ENCODE peak calls at places on chromosomes 11 and 22, in seven cellular contexts. A is H9, B is D341Med, X is kidney epithelial cell, Y is BJ, Z is left colon, L is EL. J is an unnamed sample.

GRCh38 chr22:23089010-23089409 is 18.7 kb downstream of the GNAZ start:
- DNase-seq in A (no peak), B (no peak), X (no peak), Y (no peak), Z (no peak), L (no peak), J (no peak)

GRCh38 chr11:133530501-133530835 is 1.8 kb downstream of the OPCML start:
- DNase-seq in A (peak), B (no peak), X (no peak), Y (no peak), Z (no peak), L (no peak), J (no peak)

GRCh38 chr11:70544774-70545625 is 146.7 kb downstream of the CTTN start:
- DNase-seq in A (peak), B (no peak), X (peak), Y (no peak), Z (no peak), L (no peak), J (no peak)

GRCh38 chr22:48709453-48709852 is 1118.2 kb downstream of the BRD1 start:
- DNase-seq in A (no peak), B (no peak), X (no peak), Y (no peak), Z (no peak), L (no peak), J (no peak)

GRCh38 chr11:78784321-78785061 is 209.8 kb upstream of the NARS2 start:
- DNase-seq in A (no peak), B (no peak), X (no peak), Y (no peak), Z (no peak), L (peak), J (peak)

GRCh38 chr11:108906329-108906728 is 241.5 kb downstream of the DDX10 start:
- DNase-seq in A (no peak), B (no peak), X (peak), Y (no peak), Z (no peak), L (peak), J (peak)

GRCh38 chr11:69367211-69367964 is 73.4 kb downstream of the MYEOV start:
- DNase-seq in A (peak), B (no peak), X (no peak), Y (no peak), Z (no peak), L (no peak), J (no peak)

GRCh38 chr11:120336641-120337132 is 474 bp downstream of the ARHGEF12 start:
- DNase-seq in A (no peak), B (peak), X (no peak), Y (no peak), Z (peak), L (peak), J (no peak)

GRCh38 chr11:114296190-114296978 is at the start of gene NNMT:
- DNase-seq in A (no peak), B (no peak), X (peak), Y (peak), Z (peak), L (peak), J (peak)

GRCh38 chr11:46920709-46921108 is 2.4 kb upstream of the LRP4 start:
- DNase-seq in A (no peak), B (no peak), X (peak), Y (peak), Z (no peak), L (peak), J (peak)

GRCh38 chr11:65640483-65641207 is 2.7 kb downstream of the SIPA1 start:
- DNase-seq in A (no peak), B (no peak), X (no peak), Y (no peak), Z (peak), L (no peak), J (no peak)

GRCh38 chr11:12386309-12386708 is 8.9 kb downstream of the PARVA start:
- DNase-seq in A (no peak), B (no peak), X (no peak), Y (no peak), Z (no peak), L (no peak), J (no peak)

GRCh38 chr11:63791495-63792167 is 21.6 kb upstream of the SPINDOC start:
- DNase-seq in A (no peak), B (no peak), X (no peak), Y (no peak), Z (no peak), L (no peak), J (no peak)

GRCh38 chr22:23533771-23534191 is 46.3 kb downstream of the IGLL1 start:
- DNase-seq in A (peak), B (no peak), X (no peak), Y (no peak), Z (no peak), L (no peak), J (no peak)

GRCh38 chr22:40404251-40405177 is 34.1 kb downstream of the SGSM3 start:
- DNase-seq in A (no peak), B (no peak), X (no peak), Y (no peak), Z (no peak), L (no peak), J (no peak)

GRCh38 chr11:64742087-64742939 is 1.6 kb downstream of the RASGRP2 start:
- DNase-seq in A (peak), B (no peak), X (no peak), Y (no peak), Z (peak), L (peak), J (no peak)

GRCh38 chr22:50085211-50085999 is at the start of gene MLC1:
- DNase-seq in A (no peak), B (no peak), X (no peak), Y (peak), Z (no peak), L (peak), J (no peak)

GRCh38 chr11:84607975-84608787 is 1019.0 kb downstream of the DLG2 start:
- DNase-seq in A (no peak), B (no peak), X (no peak), Y (no peak), Z (no peak), L (no peak), J (no peak)

GRCh38 chr11:94245121-94245520 is 59.3 kb upstream of the IZUMO1R start:
- DNase-seq in A (no peak), B (no peak), X (no peak), Y (no peak), Z (no peak), L (no peak), J (no peak)

GRCh38 chr11:130212431-130212961 is 52.9 kb downstream of the ST14 start:
- DNase-seq in A (peak), B (peak), X (no peak), Y (no peak), Z (peak), L (no peak), J (no peak)

GRCh38 chr11:66478823-66479740 is 1.2 kb upstream of the DPP3 start:
- DNase-seq in A (no peak), B (peak), X (no peak), Y (peak), Z (peak), L (peak), J (peak)

GRCh38 chr22:44419429-44419828 is 78.6 kb downstream of the RTL6 start:
- DNase-seq in A (no peak), B (no peak), X (no peak), Y (no peak), Z (no peak), L (peak), J (peak)

GRCh38 chr11:108648528-108648885 is 16.4 kb upstream of the DDX10 start:
- DNase-seq in A (no peak), B (no peak), X (no peak), Y (no peak), Z (no peak), L (no peak), J (no peak)

GRCh38 chr22:29727248-29727551 is 7.4 kb downstream of the CABP7 start:
- DNase-seq in A (peak), B (peak), X (no peak), Y (no peak), Z (peak), L (peak), J (no peak)

GRCh38 chr22:49962012-49962750 is 1.6 kb downstream of the PIM3 start:
- DNase-seq in A (peak), B (peak), X (peak), Y (peak), Z (peak), L (peak), J (peak)

GRCh38 chr22:49358041-49358440 is 469.6 kb downstream of the BRD1 start:
- DNase-seq in A (no peak), B (no peak), X (no peak), Y (no peak), Z (no peak), L (no peak), J (no peak)

J was measured in brain microvascular endothelial cell.